ENCODE peak calls at places on chromosomes 2 and 18, in eight cellular contexts. One of them, this sample, is unnamed. For H3K36me3, the result is how much of the 10 kb centered on the place peaks cover.

GRCh38 chr2:26243643-26244478 is 571 bp downstream of the HADHA start:
- DNase-seq in esophagus muscularis mucosa: no peak
- DNase-seq in psoas muscle: no peak
- DNase-seq in uterus: no peak
- DNase-seq in left lung: no peak
- DNase-seq in adipocyte: peak
- DNase-seq in HCT116: no peak
- DNase-seq in aorta: no peak
- DNase-seq in this sample: peak

GRCh38 chr2:24083567-24084385 is 858 bp downstream of the TP53I3 start:
- DNase-seq in esophagus muscularis mucosa: no peak
- DNase-seq in psoas muscle: no peak
- DNase-seq in uterus: peak
- DNase-seq in left lung: no peak
- DNase-seq in adipocyte: peak
- DNase-seq in HCT116: peak
- DNase-seq in aorta: no peak
- DNase-seq in this sample: peak

GRCh38 chr18:65753520-65753919 is 2.7 kb downstream of the CDH7 start:
- DNase-seq in esophagus muscularis mucosa: no peak
- DNase-seq in psoas muscle: no peak
- DNase-seq in uterus: no peak
- DNase-seq in left lung: no peak
- DNase-seq in adipocyte: no peak
- DNase-seq in HCT116: no peak
- DNase-seq in aorta: no peak
- DNase-seq in this sample: peak

GRCh38 chr2:200159366-200159720 is 147.2 kb upstream of the SPATS2L start:
- DNase-seq in esophagus muscularis mucosa: peak
- DNase-seq in psoas muscle: no peak
- DNase-seq in uterus: no peak
- DNase-seq in left lung: no peak
- DNase-seq in adipocyte: peak
- DNase-seq in HCT116: no peak
- DNase-seq in aorta: no peak
- DNase-seq in this sample: no peak

GRCh38 chr2:212213191-212213590 is 325.4 kb downstream of the ERBB4 start:
- DNase-seq in esophagus muscularis mucosa: no peak
- DNase-seq in psoas muscle: no peak
- DNase-seq in uterus: no peak
- DNase-seq in left lung: no peak
- DNase-seq in adipocyte: no peak
- DNase-seq in HCT116: no peak
- DNase-seq in aorta: no peak
- DNase-seq in this sample: no peak

GRCh38 chr2:43437363-43437762 is 158.5 kb downstream of the THADA start:
- DNase-seq in esophagus muscularis mucosa: no peak
- DNase-seq in psoas muscle: no peak
- DNase-seq in uterus: no peak
- DNase-seq in left lung: no peak
- DNase-seq in adipocyte: no peak
- DNase-seq in HCT116: no peak
- DNase-seq in aorta: no peak
- DNase-seq in this sample: no peak

GRCh38 chr18:79818036-79818435 is 20.3 kb downstream of the KCNG2 start:
- DNase-seq in esophagus muscularis mucosa: no peak
- DNase-seq in psoas muscle: no peak
- DNase-seq in uterus: no peak
- DNase-seq in left lung: peak
- DNase-seq in adipocyte: no peak
- DNase-seq in HCT116: no peak
- DNase-seq in aorta: no peak
- DNase-seq in this sample: peak

GRCh38 chr2:68667371-68667770 is 24.0 kb downstream of the PROKR1 start:
- DNase-seq in esophagus muscularis mucosa: no peak
- DNase-seq in psoas muscle: no peak
- DNase-seq in uterus: no peak
- DNase-seq in left lung: no peak
- DNase-seq in adipocyte: no peak
- DNase-seq in HCT116: no peak
- DNase-seq in aorta: no peak
- DNase-seq in this sample: no peak

GRCh38 chr2:236755278-236755840 is 185.7 kb downstream of the ACKR3 start:
- DNase-seq in esophagus muscularis mucosa: no peak
- DNase-seq in psoas muscle: no peak
- DNase-seq in uterus: no peak
- DNase-seq in left lung: no peak
- DNase-seq in adipocyte: no peak
- DNase-seq in HCT116: no peak
- DNase-seq in aorta: no peak
- DNase-seq in this sample: no peak

GRCh38 chr2:37570773-37571570 is 100.5 kb downstream of the CDC42EP3 start:
- DNase-seq in esophagus muscularis mucosa: no peak
- DNase-seq in psoas muscle: peak
- DNase-seq in uterus: no peak
- DNase-seq in left lung: no peak
- DNase-seq in adipocyte: peak
- DNase-seq in HCT116: no peak
- DNase-seq in aorta: peak
- DNase-seq in this sample: no peak

GRCh38 chr2:33240178-33240577 is 236.3 kb upstream of the RASGRP3 start:
- DNase-seq in esophagus muscularis mucosa: no peak
- DNase-seq in psoas muscle: no peak
- DNase-seq in uterus: no peak
- DNase-seq in left lung: no peak
- DNase-seq in adipocyte: no peak
- DNase-seq in HCT116: no peak
- DNase-seq in aorta: no peak
- DNase-seq in this sample: no peak

GRCh38 chr2:85662899-85663683 is 4.9 kb downstream of the SFTPB start:
- DNase-seq in esophagus muscularis mucosa: no peak
- DNase-seq in psoas muscle: peak
- DNase-seq in uterus: peak
- DNase-seq in left lung: no peak
- DNase-seq in adipocyte: peak
- DNase-seq in HCT116: peak
- DNase-seq in aorta: peak
- DNase-seq in this sample: peak

GRCh38 chr2:30569991-30570390 is 122.9 kb downstream of the LCLAT1 start:
- DNase-seq in esophagus muscularis mucosa: no peak
- DNase-seq in psoas muscle: no peak
- DNase-seq in uterus: no peak
- DNase-seq in left lung: no peak
- DNase-seq in adipocyte: no peak
- DNase-seq in HCT116: no peak
- DNase-seq in aorta: no peak
- DNase-seq in this sample: no peak

GRCh38 chr2:132429941-132430573 is 13.5 kb downstream of the GPR39 start:
- DNase-seq in esophagus muscularis mucosa: peak
- DNase-seq in psoas muscle: no peak
- DNase-seq in uterus: no peak
- DNase-seq in left lung: no peak
- DNase-seq in adipocyte: no peak
- DNase-seq in HCT116: no peak
- DNase-seq in aorta: no peak
- DNase-seq in this sample: no peak

GRCh38 chr2:15939556-15939853 is 845 bp upstream of the MYCN start:
- DNase-seq in esophagus muscularis mucosa: no peak
- DNase-seq in psoas muscle: peak
- DNase-seq in uterus: no peak
- DNase-seq in left lung: peak
- DNase-seq in adipocyte: peak
- DNase-seq in HCT116: peak
- DNase-seq in aorta: peak
- DNase-seq in this sample: peak
- H3K4me3 ChIP-seq in esophagus muscularis mucosa: peak
- H3K4me3 ChIP-seq in psoas muscle: peak
- H3K4me3 ChIP-seq in uterus: peak
- H3K4me3 ChIP-seq in left lung: peak
- H3K4me3 ChIP-seq in adipocyte: peak
- H3K4me3 ChIP-seq in HCT116: peak
- H3K4me3 ChIP-seq in aorta: no peak
- H3K4me3 ChIP-seq in this sample: peak

GRCh38 chr2:135948141-135948540 is 37.3 kb downstream of the DARS1 start:
- DNase-seq in esophagus muscularis mucosa: no peak
- DNase-seq in psoas muscle: no peak
- DNase-seq in uterus: no peak
- DNase-seq in left lung: no peak
- DNase-seq in adipocyte: no peak
- DNase-seq in HCT116: no peak
- DNase-seq in aorta: no peak
- DNase-seq in this sample: no peak

GRCh38 chr2:135945521-135945920 is 39.9 kb downstream of the DARS1 start:
- DNase-seq in esophagus muscularis mucosa: no peak
- DNase-seq in psoas muscle: no peak
- DNase-seq in uterus: no peak
- DNase-seq in left lung: no peak
- DNase-seq in adipocyte: no peak
- DNase-seq in HCT116: no peak
- DNase-seq in aorta: no peak
- DNase-seq in this sample: no peak

GRCh38 chr2:135947483-135947882 is 37.9 kb downstream of the DARS1 start:
- DNase-seq in esophagus muscularis mucosa: no peak
- DNase-seq in psoas muscle: no peak
- DNase-seq in uterus: no peak
- DNase-seq in left lung: no peak
- DNase-seq in adipocyte: no peak
- DNase-seq in HCT116: no peak
- DNase-seq in aorta: no peak
- DNase-seq in this sample: no peak

GRCh38 chr2:135951071-135951583 is 34.3 kb downstream of the DARS1 start:
- DNase-seq in esophagus muscularis mucosa: no peak
- DNase-seq in psoas muscle: no peak
- DNase-seq in uterus: no peak
- DNase-seq in left lung: no peak
- DNase-seq in adipocyte: no peak
- DNase-seq in HCT116: no peak
- DNase-seq in aorta: no peak
- DNase-seq in this sample: no peak

GRCh38 chr2:135948642-135949355 is 36.6 kb downstream of the DARS1 start:
- DNase-seq in esophagus muscularis mucosa: no peak
- DNase-seq in psoas muscle: no peak
- DNase-seq in uterus: no peak
- DNase-seq in left lung: no peak
- DNase-seq in adipocyte: peak
- DNase-seq in HCT116: peak
- DNase-seq in aorta: no peak
- DNase-seq in this sample: no peak
- H3K36me3 ChIP-seq in esophagus muscularis mucosa: under half
- H3K36me3 ChIP-seq in psoas muscle: under half
- H3K36me3 ChIP-seq in uterus: under half
- H3K36me3 ChIP-seq in left lung: under half
- H3K36me3 ChIP-seq in adipocyte: under half
- H3K36me3 ChIP-seq in HCT116: under half
- H3K36me3 ChIP-seq in aorta: under half
- H3K36me3 ChIP-seq in this sample: under half

GRCh38 chr18:76467371-76468190 is 27.5 kb downstream of the ZNF516 start:
- DNase-seq in esophagus muscularis mucosa: peak
- DNase-seq in psoas muscle: no peak
- DNase-seq in uterus: no peak
- DNase-seq in left lung: peak
- DNase-seq in adipocyte: peak
- DNase-seq in HCT116: no peak
- DNase-seq in aorta: no peak
- DNase-seq in this sample: peak
- H3K4me3 ChIP-seq in esophagus muscularis mucosa: no peak
- H3K4me3 ChIP-seq in psoas muscle: peak
- H3K4me3 ChIP-seq in uterus: peak
- H3K4me3 ChIP-seq in left lung: peak
- H3K4me3 ChIP-seq in adipocyte: peak
- H3K4me3 ChIP-seq in HCT116: no peak
- H3K4me3 ChIP-seq in aorta: no peak
- H3K4me3 ChIP-seq in this sample: no peak

GRCh38 chr2:181902625-181903024 is 11.1 kb downstream of the ITPRID2 start:
- DNase-seq in esophagus muscularis mucosa: no peak
- DNase-seq in psoas muscle: no peak
- DNase-seq in uterus: no peak
- DNase-seq in left lung: no peak
- DNase-seq in adipocyte: no peak
- DNase-seq in HCT116: no peak
- DNase-seq in aorta: no peak
- DNase-seq in this sample: no peak
- H3K36me3 ChIP-seq in esophagus muscularis mucosa: half or more
- H3K36me3 ChIP-seq in psoas muscle: under half
- H3K36me3 ChIP-seq in uterus: under half
- H3K36me3 ChIP-seq in left lung: half or more
- H3K36me3 ChIP-seq in adipocyte: half or more
- H3K36me3 ChIP-seq in HCT116: half or more
- H3K36me3 ChIP-seq in aorta: under half
- H3K36me3 ChIP-seq in this sample: under half

GRCh38 chr2:207765541-207765940 is 4.2 kb downstream of the FZD5 start:
- DNase-seq in esophagus muscularis mucosa: no peak
- DNase-seq in psoas muscle: no peak
- DNase-seq in uterus: no peak
- DNase-seq in left lung: no peak
- DNase-seq in adipocyte: no peak
- DNase-seq in HCT116: no peak
- DNase-seq in aorta: no peak
- DNase-seq in this sample: peak

GRCh38 chr2:207767461-207768167 is 2.1 kb downstream of the FZD5 start:
- DNase-seq in esophagus muscularis mucosa: no peak
- DNase-seq in psoas muscle: peak
- DNase-seq in uterus: peak
- DNase-seq in left lung: peak
- DNase-seq in adipocyte: peak
- DNase-seq in HCT116: no peak
- DNase-seq in aorta: peak
- DNase-seq in this sample: peak

GRCh38 chr2:207765960-207766582 is 3.6 kb downstream of the FZD5 start:
- DNase-seq in esophagus muscularis mucosa: no peak
- DNase-seq in psoas muscle: no peak
- DNase-seq in uterus: no peak
- DNase-seq in left lung: no peak
- DNase-seq in adipocyte: no peak
- DNase-seq in HCT116: no peak
- DNase-seq in aorta: no peak
- DNase-seq in this sample: peak

GRCh38 chr2:207768168-207768890 is 1.4 kb downstream of the FZD5 start:
- DNase-seq in esophagus muscularis mucosa: no peak
- DNase-seq in psoas muscle: peak
- DNase-seq in uterus: peak
- DNase-seq in left lung: peak
- DNase-seq in adipocyte: peak
- DNase-seq in HCT116: no peak
- DNase-seq in aorta: peak
- DNase-seq in this sample: peak

GRCh38 chr2:207766697-207767460 is 2.8 kb downstream of the FZD5 start:
- DNase-seq in esophagus muscularis mucosa: no peak
- DNase-seq in psoas muscle: no peak
- DNase-seq in uterus: no peak
- DNase-seq in left lung: peak
- DNase-seq in adipocyte: no peak
- DNase-seq in HCT116: no peak
- DNase-seq in aorta: no peak
- DNase-seq in this sample: peak
- H3K4me3 ChIP-seq in esophagus muscularis mucosa: peak
- H3K4me3 ChIP-seq in psoas muscle: no peak
- H3K4me3 ChIP-seq in uterus: no peak
- H3K4me3 ChIP-seq in left lung: peak
- H3K4me3 ChIP-seq in adipocyte: peak
- H3K4me3 ChIP-seq in HCT116: no peak
- H3K4me3 ChIP-seq in aorta: no peak
- H3K4me3 ChIP-seq in this sample: peak

This sample was measured in H7.